ENCODE peak calls at places on chromosomes 11 and 22, in nine cellular contexts. V, D, I, T, K, B, A, L and U are unnamed samples.

GRCh38 chr11:81644239-81644840 is 1089.3 kb downstream of the FAM181B start:
- DNase-seq in V (peak), D (no peak), I (peak), T (no peak), K (no peak), B (peak), A (peak), L (peak), U (peak)

GRCh38 chr22:25563757-25564319 is 637 bp upstream of the GRK3 start:
- DNase-seq in V (peak), D (peak), I (no peak), T (no peak), K (peak), B (no peak), A (no peak), L (peak), U (peak)

GRCh38 chr11:30128269-30128932 is 102.4 kb upstream of the FSHB start:
- DNase-seq in V (peak), D (no peak), I (no peak), T (no peak), K (no peak), B (peak), A (peak), L (peak), U (peak)

GRCh38 chr11:9210224-9210921 is 54.8 kb downstream of the DENND5A start:
- DNase-seq in V (no peak), D (no peak), I (no peak), T (no peak), K (no peak), B (no peak), A (peak), L (no peak), U (peak)

GRCh38 chr11:44574620-44575287 is 9.3 kb downstream of the CD82 start:
- DNase-seq in V (peak), D (peak), I (no peak), T (no peak), K (no peak), B (peak), A (peak), L (peak), U (peak)

GRCh38 chr11:117298195-117298594 is 7.0 kb downstream of the BACE1-AS start:
- DNase-seq in V (no peak), D (no peak), I (no peak), T (no peak), K (no peak), B (no peak), A (no peak), L (no peak), U (no peak)

GRCh38 chr11:124277207-124277606 is 21.0 kb downstream of the OR8G5 start:
- DNase-seq in V (no peak), D (no peak), I (no peak), T (no peak), K (no peak), B (no peak), A (no peak), L (no peak), U (no peak)

GRCh38 chr11:94706211-94706610 is 61.9 kb upstream of the AMOTL1 start:
- DNase-seq in V (no peak), D (peak), I (no peak), T (no peak), K (peak), B (peak), A (peak), L (peak), U (peak)

GRCh38 chr11:17314232-17314547 is 37.4 kb upstream of the NCR3LG1 start:
- DNase-seq in V (no peak), D (no peak), I (no peak), T (no peak), K (no peak), B (peak), A (peak), L (peak), U (peak)

GRCh38 chr11:16607675-16608644 is 130.5 kb upstream of the C11orf58 start:
- DNase-seq in V (no peak), D (no peak), I (no peak), T (no peak), K (peak), B (peak), A (no peak), L (peak), U (peak)

GRCh38 chr11:27234043-27234668 is 128.9 kb downstream of the CCDC34 start:
- DNase-seq in V (peak), D (no peak), I (peak), T (no peak), K (no peak), B (peak), A (peak), L (peak), U (peak)

GRCh38 chr11:86511086-86511551 is 136.4 kb downstream of the CCDC81 start:
- DNase-seq in V (no peak), D (no peak), I (no peak), T (no peak), K (no peak), B (peak), A (peak), L (peak), U (peak)

GRCh38 chr11:15627560-15627959 is 512.8 kb downstream of the INSC start:
- DNase-seq in V (no peak), D (no peak), I (no peak), T (no peak), K (no peak), B (peak), A (peak), L (peak), U (peak)

GRCh38 chr22:29245626-29246385 is 22.0 kb downstream of the RHBDD3 start:
- DNase-seq in V (peak), D (peak), I (peak), T (no peak), K (peak), B (peak), A (peak), L (peak), U (peak)
- TF ChIP-seq CTCF in V (peak), D (peak), I (peak), T (peak), K (peak), B (peak), A (peak), L (peak), U (peak)

DNA sequence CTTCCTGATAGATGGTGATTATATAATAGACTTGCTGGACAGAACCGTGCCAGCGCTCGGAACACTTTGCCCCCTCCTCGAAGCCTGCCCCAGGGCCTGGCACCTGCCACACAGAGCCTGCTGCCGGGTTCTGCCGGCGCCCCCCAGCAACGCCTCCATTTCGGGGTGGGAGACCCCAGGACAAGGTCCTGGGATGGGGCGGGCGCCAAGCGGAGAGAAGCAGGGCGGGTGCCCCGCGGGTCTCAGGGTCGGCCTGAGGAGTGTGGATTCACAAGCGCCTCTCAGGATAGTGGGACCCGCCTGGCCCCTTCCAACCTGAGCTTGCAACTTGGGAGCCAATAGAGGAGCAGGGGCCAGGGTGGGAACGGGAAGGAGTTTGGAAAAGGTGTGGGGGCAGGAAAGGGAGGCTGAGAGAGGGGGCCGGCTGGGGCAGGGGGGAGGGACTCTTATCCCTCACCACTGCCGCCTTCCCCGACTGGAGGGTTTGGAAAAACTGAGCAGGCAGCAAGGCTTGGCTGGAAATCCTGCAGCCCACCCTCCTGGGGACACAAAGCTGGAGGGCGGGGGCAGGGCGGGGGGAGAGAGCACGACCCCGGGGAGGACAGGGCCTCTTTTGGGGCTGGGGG is 3.3 kb upstream of the BCL9L start:
- DNase-seq in V (peak), D (no peak), I (no peak), T (no peak), K (peak), B (peak), A (peak), L (peak), U (peak)
- TF ChIP-seq CTCF in V (no peak), D (peak), I (no peak), T (peak), K (no peak), B (no peak), A (peak), L (no peak), U (no peak)

GRCh38 chr22:31846161-31847115 is 92.6 kb downstream of the DEPDC5 start:
- DNase-seq in V (peak), D (no peak), I (peak), T (no peak), K (no peak), B (peak), A (peak), L (no peak), U (peak)
- TF ChIP-seq CTCF in V (peak), D (no peak), I (peak), T (peak), K (no peak), B (peak), A (peak), L (peak), U (peak)

DNA sequence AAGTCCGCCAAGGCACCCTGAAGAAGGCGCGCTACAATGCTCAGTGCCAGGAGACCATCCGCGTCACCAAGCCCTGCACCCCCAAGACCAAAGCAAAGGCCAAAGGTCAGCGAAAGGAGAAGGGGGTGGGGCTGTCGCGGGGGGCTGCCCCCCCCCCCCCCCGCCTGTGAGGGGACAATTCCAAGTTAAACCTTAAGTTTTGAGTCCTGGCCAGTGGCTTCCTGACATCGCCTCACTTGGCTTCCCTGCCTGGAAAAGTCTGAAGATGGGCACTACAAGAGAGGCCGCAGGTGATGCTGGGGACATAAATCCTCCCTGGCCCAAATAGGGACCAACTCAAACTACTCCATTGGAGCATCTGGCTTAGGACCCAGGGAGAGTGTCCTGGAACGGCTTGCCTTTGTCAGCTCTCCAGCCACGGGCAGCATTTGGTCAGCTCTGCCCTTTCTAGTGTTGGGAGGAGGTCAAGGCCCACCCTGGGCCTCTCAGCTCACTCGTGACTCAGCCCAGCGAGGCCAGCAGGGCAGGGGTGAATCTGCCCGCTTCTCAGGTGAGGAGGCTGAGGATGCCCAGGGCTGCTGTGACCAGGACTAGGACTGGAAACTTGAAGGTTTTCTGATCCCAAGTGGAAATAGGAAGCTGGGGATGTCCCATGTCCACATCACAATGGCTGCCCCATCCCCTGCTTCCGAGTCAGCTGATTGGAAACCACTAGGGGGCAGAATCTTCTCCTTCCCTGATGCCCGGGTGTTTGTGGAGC is 1.4 kb downstream of the MDK start:
- DNase-seq in V (no peak), D (no peak), I (no peak), T (no peak), K (no peak), B (no peak), A (peak), L (no peak), U (peak)
- TF ChIP-seq CTCF in V (peak), D (peak), I (peak), T (peak), K (peak), B (peak), A (peak), L (peak), U (peak)

GRCh38 chr11:12497431-12497830 is 120.1 kb downstream of the PARVA start:
- DNase-seq in V (no peak), D (no peak), I (no peak), T (peak), K (no peak), B (no peak), A (no peak), L (no peak), U (no peak)
- TF ChIP-seq CTCF in V (no peak), D (no peak), I (no peak), T (no peak), K (no peak), B (no peak), A (no peak), L (no peak), U (no peak)

DNA sequence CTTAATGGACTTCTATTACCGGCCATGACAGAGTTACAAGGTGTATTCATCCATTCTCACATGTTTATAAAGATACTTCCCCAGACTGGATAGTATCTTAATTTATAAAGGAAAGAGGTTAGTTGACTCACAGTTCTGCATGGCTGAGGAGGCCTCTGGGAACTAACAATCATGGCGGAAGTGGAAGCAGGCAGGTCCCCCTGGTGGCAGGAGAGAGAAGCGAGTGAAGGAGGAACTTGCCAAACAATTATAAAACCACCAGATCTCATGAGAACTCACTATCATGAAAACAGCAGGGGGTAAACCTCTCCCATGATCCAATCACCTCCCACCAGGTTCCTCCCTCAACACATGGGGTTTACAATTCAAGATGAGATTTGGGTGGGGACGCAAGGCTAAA is 170.0 kb upstream of the PDGFD start:
- DNase-seq in V (peak), D (no peak), I (no peak), T (no peak), K (no peak), B (no peak), A (no peak), L (no peak), U (peak)
- TF ChIP-seq CTCF in V (peak), D (no peak), I (peak), T (no peak), K (no peak), B (peak), A (peak), L (peak), U (peak)

GRCh38 chr11:37450613-37451012 is 852.6 kb upstream of the RAG2 start:
- DNase-seq in V (no peak), D (no peak), I (peak), T (no peak), K (no peak), B (no peak), A (peak), L (peak), U (peak)

GRCh38 chr11:37451903-37452302 is 853.9 kb upstream of the RAG2 start:
- DNase-seq in V (no peak), D (no peak), I (no peak), T (no peak), K (no peak), B (no peak), A (no peak), L (no peak), U (no peak)

GRCh38 chr11:37449146-37449545 is 851.1 kb upstream of the RAG2 start:
- DNase-seq in V (no peak), D (no peak), I (no peak), T (no peak), K (no peak), B (peak), A (peak), L (peak), U (peak)
- TF ChIP-seq CTCF in V (peak), D (peak), I (peak), T (peak), K (peak), B (peak), A (peak), L (peak), U (peak)

DNA sequence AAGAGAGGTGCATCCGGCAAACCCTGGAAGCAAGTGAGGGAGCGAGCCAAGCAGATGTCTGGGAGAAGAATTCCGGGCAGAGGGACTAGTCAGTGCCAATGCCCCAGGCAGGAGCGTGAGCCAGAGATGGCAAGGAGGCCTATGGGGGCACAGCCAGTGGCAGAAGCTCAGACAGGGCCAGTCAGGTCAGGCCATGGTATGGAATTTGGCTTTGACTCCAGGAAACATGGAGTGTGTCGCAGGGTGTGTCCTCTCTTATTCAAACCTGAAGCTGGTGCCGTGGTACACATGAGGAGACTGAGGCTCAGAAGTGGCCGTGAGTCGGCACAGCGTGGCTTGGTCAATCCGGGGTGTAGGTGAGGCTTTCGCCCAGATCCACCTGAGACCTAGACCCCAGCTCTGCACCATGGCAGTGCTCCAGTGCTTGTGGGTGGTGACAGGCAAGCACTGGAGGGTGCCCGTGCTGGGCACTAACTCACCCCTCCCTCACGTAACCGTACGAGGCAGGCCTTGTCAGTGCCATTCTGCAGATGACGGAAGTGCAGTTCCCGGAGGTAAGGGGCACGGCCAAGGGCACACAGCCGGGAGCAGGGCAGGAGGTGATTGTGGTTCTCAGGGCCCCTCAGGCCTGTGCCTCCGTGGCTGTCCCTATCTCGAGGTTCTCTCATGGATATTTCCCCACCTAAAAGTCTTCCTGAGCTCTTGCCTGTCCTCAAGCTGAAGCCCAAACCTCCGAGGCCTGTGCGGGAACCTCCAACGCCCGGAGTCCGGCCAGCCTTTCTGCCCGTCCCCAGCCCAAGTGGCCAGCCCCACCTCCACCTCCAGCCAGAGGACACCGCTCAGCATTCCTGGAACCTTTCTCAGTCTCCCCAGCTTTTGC is 10.6 kb upstream of the SPI1 start:
- DNase-seq in V (no peak), D (peak), I (no peak), T (no peak), K (no peak), B (no peak), A (no peak), L (no peak), U (peak)
- TF ChIP-seq CTCF in V (no peak), D (no peak), I (no peak), T (no peak), K (no peak), B (no peak), A (no peak), L (no peak), U (no peak)

GRCh38 chr11:73252577-73253191 is 19.5 kb upstream of the P2RY6 start:
- DNase-seq in V (peak), D (no peak), I (no peak), T (no peak), K (peak), B (no peak), A (no peak), L (no peak), U (no peak)
- TF ChIP-seq CTCF in V (peak), D (no peak), I (peak), T (no peak), K (no peak), B (no peak), A (no peak), L (peak), U (no peak)